ENCODE peak calls at places on chromosomes 16 and 17, in seven cellular contexts. T is A549; M is effector memory CD4-positive, alpha-beta T cell; V is mammary epithelial cell; J is lung; K is PC-9; P is fibroblast of lung. E is an unnamed sample.

GRCh38 chr17:75587718-75588545 is at the start of gene MYO15B:
- DNase-seq in T (no peak), M (peak; percentile 20), V (no peak), J (peak; percentile 67), K (no peak), P (no peak), E (no peak)

GRCh38 chr17:65703891-65704290 is 142.4 kb upstream of the AXIN2 start:
- DNase-seq in T (no peak), M (no peak), V (no peak), J (no peak), K (no peak), P (no peak), E (no peak)

GRCh38 chr16:74225278-74225677 is 71.3 kb upstream of the PSMD7 start:
- DNase-seq in T (no peak), M (no peak), V (no peak), J (no peak), K (no peak), P (no peak), E (no peak)

GRCh38 chr16:20865420-20866126 is 34.6 kb downstream of the DCUN1D3 start:
- DNase-seq in T (peak; percentile 35), M (no peak), V (peak; percentile 85), J (no peak), K (no peak), P (peak; percentile 77), E (no peak)

GRCh38 chr16:86355114-86355513 is 155.2 kb upstream of the FOXF1 start:
- DNase-seq in T (no peak), M (no peak), V (no peak), J (no peak), K (no peak), P (peak; percentile 66), E (no peak)

GRCh38 chr17:40306395-40306794 is 2.6 kb upstream of the RARA start:
- DNase-seq in T (no peak), M (no peak), V (no peak), J (no peak), K (no peak), P (no peak), E (no peak)

GRCh38 chr17:44362964-44363612 is 565 bp downstream of the FAM171A2 start:
- DNase-seq in T (no peak), M (no peak), V (no peak), J (no peak), K (no peak), P (no peak), E (no peak)

GRCh38 chr17:3502466-3502865 is 26.7 kb downstream of the ASPA start:
- DNase-seq in T (no peak), M (no peak), V (no peak), J (no peak), K (no peak), P (no peak), E (no peak)

GRCh38 chr17:32323784-32324590 is 18.0 kb downstream of the C17orf75 start:
- DNase-seq in T (no peak), M (no peak), V (peak; percentile 72), J (no peak), K (no peak), P (peak; percentile 20), E (no peak)

GRCh38 chr16:27181020-27181419 is 22.3 kb upstream of the KDM8 start:
- DNase-seq in T (no peak), M (no peak), V (no peak), J (no peak), K (no peak), P (no peak), E (no peak)

GRCh38 chr17:3639981-3640596 is 3.5 kb downstream of the CTNS start:
- DNase-seq in T (no peak), M (no peak), V (no peak), J (no peak), K (no peak), P (peak; percentile 72), E (no peak)

GRCh38 chr17:27049104-27049784 is 244.7 kb upstream of the WSB1 start:
- DNase-seq in T (no peak), M (no peak), V (peak; percentile 11), J (no peak), K (no peak), P (no peak), E (no peak)

GRCh38 chr17:17740627-17741237 is 59.5 kb downstream of the RAI1 start:
- DNase-seq in T (no peak), M (no peak), V (peak; percentile 61), J (no peak), K (no peak), P (peak; percentile 67), E (no peak)

GRCh38 chr16:9003322-9003721 is 39.6 kb upstream of the USP7 start:
- DNase-seq in T (no peak), M (no peak), V (no peak), J (no peak), K (peak; percentile 73), P (no peak), E (no peak)

GRCh38 chr17:27621557-27621956 is 9.4 kb upstream of the LGALS9 start:
- DNase-seq in T (no peak), M (no peak), V (no peak), J (no peak), K (no peak), P (no peak), E (no peak)

GRCh38 chr16:30434852-30435251 is 5.0 kb upstream of the DCTPP1 start:
- DNase-seq in T (no peak), M (no peak), V (peak; percentile 68), J (no peak), K (no peak), P (no peak), E (no peak)

GRCh38 chr17:38733315-38734234 is 3.4 kb downstream of the CISD3 start:
- DNase-seq in T (peak; percentile 67), M (no peak), V (no peak), J (no peak), K (no peak), P (no peak), E (no peak)

GRCh38 chr16:11824362-11824761 is 27.0 kb downstream of the RSL1D1 start:
- DNase-seq in T (peak; percentile 21), M (no peak), V (no peak), J (peak; percentile 48), K (peak; percentile 65), P (no peak), E (no peak)

GRCh38 chr17:40448639-40449261 is 5.5 kb downstream of the IGFBP4 start:
- DNase-seq in T (peak; percentile 93), M (no peak), V (no peak), J (peak; percentile 75), K (no peak), P (no peak), E (no peak)

GRCh38 chr17:15263680-15264079 is 1.4 kb downstream of the PMP22 start:
- DNase-seq in T (no peak), M (no peak), V (no peak), J (no peak), K (no peak), P (no peak), E (no peak)
- H3K27ac ChIP-seq in T (peak overlapping the region; percentile 80), M (no peak overlapping the region), V (no peak overlapping the region), J (peak overlapping the region; percentile 89), K (no peak overlapping the region), P (peak overlapping the region; percentile 94), E (peak overlapping the region; percentile 93)

GRCh38 chr16:46743232-46743719 is 4.9 kb downstream of the MYLK3 start:
- DNase-seq in T (no peak), M (no peak), V (peak; percentile 6), J (no peak), K (no peak), P (peak; percentile 51), E (no peak)
- H3K4me3 ChIP-seq in T (no peak overlapping the region), M (no peak overlapping the region), V (no peak overlapping the region), J (no peak overlapping the region), K (no peak overlapping the region), P (no peak overlapping the region), E (no peak overlapping the region)

GRCh38 chr16:35146031-35146710 is 1686.8 kb downstream of the TP53TG3F start:
- DNase-seq in T (no peak), M (no peak), V (no peak), J (no peak), K (peak; percentile 8), P (no peak), E (no peak)
- H3K9me3 ChIP-seq in T (peaks cover 5% of the 10 kb centered on the region), M (peaks cover 5% of the 10 kb centered on the region), V (peaks cover 14% of the 10 kb centered on the region), J (no peaks in the 10 kb centered on the region), K (no peaks in the 10 kb centered on the region), P (no peaks in the 10 kb centered on the region), E (peaks cover 98% of the 10 kb centered on the region)

DNA sequence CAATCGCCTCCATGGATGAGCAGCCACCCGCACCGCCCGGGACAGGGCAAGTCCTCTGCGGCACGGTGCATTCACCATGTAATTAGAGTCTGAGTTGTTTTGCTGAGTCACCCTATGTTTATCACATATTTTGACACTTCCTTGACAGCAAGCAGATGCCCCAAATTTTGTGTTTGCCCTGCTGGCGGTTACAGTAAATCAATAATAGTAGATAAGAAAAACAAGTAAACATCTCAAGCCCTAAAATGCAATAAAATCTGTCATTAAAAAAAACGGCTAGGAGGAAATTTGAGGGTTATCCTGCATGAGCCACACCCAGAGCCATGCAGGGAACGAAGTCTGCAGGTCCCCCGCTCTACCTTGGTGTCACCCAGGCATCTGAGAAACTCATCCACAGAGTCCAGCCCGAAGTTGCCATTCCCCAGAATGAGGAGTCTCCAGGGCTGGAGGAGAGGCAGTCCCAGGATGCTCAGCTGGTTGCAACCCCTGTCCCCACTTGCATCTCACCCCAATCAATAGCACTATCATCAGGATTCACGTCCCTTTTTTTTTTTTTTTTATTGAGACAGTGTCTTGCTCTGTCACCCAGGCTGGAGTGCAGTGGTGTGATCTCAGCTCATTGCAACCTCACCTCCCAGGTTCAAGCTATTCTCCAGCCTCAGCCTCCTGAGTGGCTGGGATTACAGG is 16.5 kb upstream of the ST6GALNAC1 start:
- DNase-seq in T (peak; percentile 59), M (no peak), V (no peak), J (no peak), K (peak; percentile 72), P (no peak), E (no peak)
- H3K27ac ChIP-seq in T (peak overlapping the region; percentile 34), M (peak overlapping the region; percentile 47), V (no peak overlapping the region), J (no peak overlapping the region), K (peak overlapping the region; percentile 54), P (no peak overlapping the region), E (no peak overlapping the region)